ENCODE peak calls at places on chromosome 6, in four cellular contexts. H is HFFc6, L is EH, Z is pancreas. T is an unnamed sample.

GRCh38 chr6:106035655-106036054 is 50.5 kb upstream of the PRDM1 start:
- DNase-seq in H (no peak), L (no peak), Z (no peak), T (no peak)

GRCh38 chr6:139367810-139368321 is 6.6 kb downstream of the CITED2 start:
- DNase-seq in H (no peak), L (peak), Z (no peak), T (peak)

GRCh38 chr6:47376930-47377329 is 67.2 kb upstream of the TNFRSF21 start:
- DNase-seq in H (no peak), L (no peak), Z (no peak), T (no peak)

GRCh38 chr6:157711060-157711459 is 112.0 kb upstream of the SNX9 start:
- DNase-seq in H (no peak), L (no peak), Z (no peak), T (peak)

GRCh38 chr6:19552588-19552987 is 284.6 kb upstream of the ID4 start:
- DNase-seq in H (no peak), L (no peak), Z (no peak), T (no peak)

GRCh38 chr6:138726066-138727060 is 47.2 kb upstream of the CCDC28A start:
- DNase-seq in H (no peak), L (peak), Z (no peak), T (no peak)

GRCh38 chr6:2999005-2999620 is 581 bp upstream of the NQO2 start:
- DNase-seq in H (peak), L (peak), Z (no peak), T (peak)

GRCh38 chr6:54308240-54308639 is at the start of gene TINAG:
- DNase-seq in H (no peak), L (no peak), Z (no peak), T (no peak)

GRCh38 chr6:35573495-35574110 is 60.9 kb upstream of the TULP1 start:
- DNase-seq in H (no peak), L (no peak), Z (no peak), T (no peak)

GRCh38 chr6:23688650-23689049 is 437.4 kb upstream of the NRSN1 start:
- DNase-seq in H (no peak), L (no peak), Z (no peak), T (no peak)

GRCh38 chr6:158283304-158284005 is 28.8 kb upstream of the TULP4 start:
- DNase-seq in H (peak), L (peak), Z (no peak), T (peak)

GRCh38 chr6:119351005-119351394 is 1.4 kb upstream of the MAN1A1 start:
- DNase-seq in H (peak), L (peak), Z (no peak), T (no peak)

GRCh38 chr6:5191222-5191621 is 69.5 kb downstream of the LYRM4 start:
- DNase-seq in H (no peak), L (no peak), Z (no peak), T (no peak)

GRCh38 chr6:44203955-44204354 is 12.8 kb upstream of the MYMX start:
- DNase-seq in H (no peak), L (no peak), Z (no peak), T (peak)

GRCh38 chr6:54980511-54981275 is 134.1 kb downstream of the FAM83B start:
- DNase-seq in H (peak), L (peak), Z (no peak), T (no peak)